ENCODE peak calls at places on chromosomes 7 and 10, in five cellular contexts. B is HepG2, T is body of pancreas, S is heart left ventricle, I is IMR-90. F is an unnamed sample.

GRCh38 chr10:17209931-17210330 is 8.5 kb upstream of the TRDMT1 start:
- DNase-seq in S (no peak), B (no peak), T (no peak), I (peak; percentile 33), F (no peak)

GRCh38 chr7:137880432-137880831 is 33.7 kb upstream of the DGKI start:
- DNase-seq in T (no peak), S (no peak), B (no peak), I (peak; percentile 77), F (no peak)

GRCh38 chr10:15794569-15794968 is 65.7 kb downstream of the MINDY3 start:
- DNase-seq in B (no peak), I (no peak), T (no peak), S (no peak), F (no peak)

GRCh38 chr7:40808409-40808942 is 673.7 kb downstream of the SUGCT start:
- DNase-seq in I (peak; percentile 90), S (no peak), T (no peak), B (no peak), F (no peak)

GRCh38 chr10:88374392-88375145 is 208.5 kb downstream of the RNLS start:
- DNase-seq in I (no peak), T (no peak), S (no peak), B (no peak), F (no peak)

GRCh38 chr10:110919971-110920881 is 822 bp downstream of the SHOC2 start:
- DNase-seq in S (peak; percentile 32), B (no peak), I (peak; percentile 17), T (peak; percentile 44), F (peak; percentile 57)

GRCh38 chr10:11165591-11166543 is 148.2 kb downstream of the CELF2 start:
- DNase-seq in I (no peak), B (no peak), S (peak; percentile 71), T (peak; percentile 20), F (peak; percentile 31)

GRCh38 chr10:69846252-69847000 is 44.7 kb downstream of the COL13A1 start:
- DNase-seq in S (no peak), T (no peak), I (peak; percentile 27), B (no peak), F (no peak)

GRCh38 chr10:122504551-122504950 is 43.2 kb downstream of the HTRA1 start:
- DNase-seq in T (peak; percentile 90), I (peak; percentile 94), S (peak; percentile 89), B (no peak), F (peak; percentile 89)

GRCh38 chr7:67019562-67020390 is 23.1 kb downstream of the TYW1 start:
- DNase-seq in I (peak; percentile 45), B (no peak), S (no peak), T (no peak), F (no peak)

GRCh38 chr7:100515072-100515532 is 23.9 kb upstream of the AGFG2 start:
- DNase-seq in S (no peak), T (no peak), I (peak; percentile 75), B (no peak), F (no peak)

GRCh38 chr7:14425559-14425958 is 436.1 kb upstream of the ETV1 start:
- DNase-seq in T (no peak), B (no peak), S (no peak), I (no peak), F (no peak)

GRCh38 chr10:129963831-129964501 is at the start of gene EBF3:
- DNase-seq in T (peak; percentile 49), B (no peak), S (peak; percentile 91), I (peak; percentile 50), F (no peak)

GRCh38 chr7:79452032-79452494 is 1.4 kb downstream of the MAGI2 start:
- DNase-seq in S (peak; percentile 84), I (peak; percentile 82), B (peak; percentile 97), T (peak; percentile 78), F (peak; percentile 97)

GRCh38 chr7:157527235-157527634 is 190.4 kb downstream of the DNAJB6 start:
- DNase-seq in T (no peak), S (no peak), I (no peak), B (no peak), F (no peak)

GRCh38 chr7:154566877-154567276 is 436.0 kb downstream of the PAXIP1 start:
- DNase-seq in S (no peak), T (no peak), I (no peak), B (no peak), F (no peak)

GRCh38 chr7:117458977-117459583 is 20.7 kb upstream of the CFTR start:
- DNase-seq in I (peak; percentile 44), T (no peak), S (no peak), B (peak; percentile 18), F (no peak)

GRCh38 chr7:31695856-31696255 is 8.8 kb downstream of the PPP1R17 start:
- DNase-seq in T (no peak), B (no peak), S (no peak), I (no peak), F (no peak)

GRCh38 chr7:55350281-55350680 is 14.9 kb upstream of the LANCL2 start:
- DNase-seq in T (no peak), S (no peak), I (no peak), B (no peak), F (no peak)

GRCh38 chr10:89043052-89043451 is 52.5 kb downstream of the FAS start:
- DNase-seq in S (no peak), B (no peak), I (no peak), T (no peak), F (no peak)

GRCh38 chr10:58943960-58944359 is 232.5 kb upstream of the PHYHIPL start:
- DNase-seq in B (no peak), I (no peak), T (no peak), S (no peak), F (no peak)
- TF ChIP-seq POLR2A in B (no peak), I (no peak), T (no peak), S (no peak), F (no peak)

DNA sequence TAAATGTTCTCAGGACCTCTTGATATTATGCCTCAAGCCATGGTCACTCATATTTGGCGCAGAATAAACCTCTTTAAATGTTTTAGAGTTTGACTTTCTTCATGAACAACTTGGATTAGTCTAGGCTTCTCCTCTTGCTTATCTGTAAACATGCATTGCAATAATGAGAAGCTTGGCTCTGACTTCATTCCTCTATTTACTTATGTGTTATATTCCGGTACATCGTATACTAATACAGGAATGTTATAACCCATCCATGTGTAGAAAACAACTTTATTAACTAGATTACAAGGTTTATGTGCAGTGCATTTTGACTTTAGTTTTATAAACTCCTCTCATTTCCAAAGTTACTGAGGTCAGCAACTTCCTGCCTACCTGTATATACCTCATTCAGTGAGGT is 944.3 kb upstream of the GHITM start:
- DNase-seq in S (no peak), T (no peak), I (no peak), B (no peak), F (no peak)
- H3K4me3 ChIP-seq in S (no peak overlapping the region), T (no peak overlapping the region), I (no peak overlapping the region), B (no peak overlapping the region), F (no peak overlapping the region)

GRCh38 chr10:58963101-58963534 is 213.3 kb upstream of the PHYHIPL start:
- DNase-seq in T (no peak), I (no peak), S (no peak), B (peak; percentile 70), F (no peak)
- H3K4me1 ChIP-seq in T (peaks cover 6% of the 10 kb centered on the region), I (no peaks in the 10 kb centered on the region), S (no peaks in the 10 kb centered on the region), B (peaks cover 70% of the 10 kb centered on the region), F (no peaks in the 10 kb centered on the region)

GRCh38 chr10:106439366-106439765 is 725.1 kb downstream of the SORCS1 start:
- DNase-seq in B (no peak), T (no peak), S (no peak), I (no peak), F (no peak)

GRCh38 chr10:106440355-106440754 is 724.2 kb downstream of the SORCS1 start:
- DNase-seq in S (no peak), B (no peak), T (no peak), I (peak; percentile 41), F (no peak)

GRCh38 chr10:106438386-106438785 is 726.1 kb downstream of the SORCS1 start:
- DNase-seq in B (no peak), I (no peak), T (no peak), S (no peak), F (no peak)

GRCh38 chr10:106436123-106436740 is 728.3 kb downstream of the SORCS1 start:
- DNase-seq in I (peak; percentile 26), B (no peak), T (no peak), S (no peak), F (no peak)

GRCh38 chr10:106440767-106441166 is 723.7 kb downstream of the SORCS1 start:
- DNase-seq in I (no peak), S (no peak), B (no peak), T (no peak), F (no peak)
- TF ChIP-seq POLR2A in I (no peak), S (no peak), B (no peak), T (no peak), F (no peak)

GRCh38 chr7:107998150-107998549 is 4.8 kb downstream of the LAMB1 start:
- DNase-seq in S (no peak), B (no peak), I (no peak), T (no peak), F (no peak)

GRCh38 chr7:107998660-107999480 is 4.1 kb downstream of the LAMB1 start:
- DNase-seq in T (no peak), B (no peak), I (no peak), S (no peak), F (no peak)

GRCh38 chr7:108001759-108002725 is 919 bp downstream of the LAMB1 start:
- DNase-seq in I (peak; percentile 41), T (no peak), S (peak; percentile 42), B (no peak), F (no peak)

GRCh38 chr7:108000875-108001758 is 1.8 kb downstream of the LAMB1 start:
- DNase-seq in B (no peak), S (peak; percentile 68), T (peak; percentile 51), I (peak; percentile 30), F (peak; percentile 50)

GRCh38 chr7:107999814-108000560 is 3.0 kb downstream of the LAMB1 start:
- DNase-seq in I (peak; percentile 60), B (no peak), T (no peak), S (no peak), F (no peak)
- H3K4me3 ChIP-seq in I (no peak overlapping the region), B (no peak overlapping the region), T (no peak overlapping the region), S (peak overlapping the region; percentile 74), F (no peak overlapping the region)

DNA sequence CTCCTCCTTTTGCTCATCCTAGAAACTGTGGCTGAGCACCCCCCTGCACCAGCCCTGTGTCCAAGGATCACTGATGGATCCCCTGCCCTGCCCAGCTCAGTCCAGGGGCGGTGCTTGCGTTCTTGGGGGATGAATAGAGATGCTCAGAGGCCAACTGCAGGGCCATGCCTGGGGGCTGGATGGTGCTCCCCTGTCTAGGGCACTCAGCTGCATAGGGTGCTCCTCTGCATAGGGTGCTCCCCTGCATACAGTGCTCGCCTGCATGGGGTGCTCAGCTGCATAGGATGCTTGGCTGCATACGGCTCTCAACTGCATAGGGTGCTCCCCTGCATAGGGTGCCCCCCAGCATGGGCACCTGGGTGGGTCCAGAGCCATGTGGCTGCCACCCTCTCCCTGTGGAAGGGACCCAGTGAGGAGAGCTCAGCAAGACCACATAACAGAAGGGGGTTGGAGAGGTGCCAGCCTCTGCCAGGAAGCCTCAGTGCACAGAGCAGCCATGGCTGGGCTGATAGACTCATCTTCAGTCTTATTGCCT is 95.0 kb downstream of the BMS1 start:
- DNase-seq in I (no peak), S (peak; percentile 6), T (no peak), B (no peak), F (no peak)
- H3K4me1 ChIP-seq in I (no peaks in the 10 kb centered on the region), S (peaks cover 6% of the 10 kb centered on the region), T (no peaks in the 10 kb centered on the region), B (no peaks in the 10 kb centered on the region), F (no peaks in the 10 kb centered on the region)

F was measured in right lobe of liver.